ENCODE peak calls at places on chromosomes 5 and 9, in six cellular contexts. D, J, N, Y, O and U are unnamed samples.

GRCh38 chr9:136403915-136404800 is 4.2 kb upstream of the SNAPC4 start:
- DNase-seq in D (no peak), J (no peak), N (no peak), Y (no peak), O (no peak), U (no peak)

GRCh38 chr5:179828756-179829421 is 8.2 kb downstream of the SQSTM1 start:
- DNase-seq in D (no peak), J (no peak), N (no peak), Y (no peak), O (no peak), U (no peak)

GRCh38 chr5:45113726-45114125 is 305.0 kb downstream of the MRPS30 start:
- DNase-seq in D (no peak), J (no peak), N (no peak), Y (peak; percentile 31), O (no peak), U (no peak)

GRCh38 chr5:134458234-134458633 is 46.6 kb upstream of the CDKN2AIPNL start:
- DNase-seq in D (no peak), J (peak; percentile 83), N (peak; percentile 86), Y (peak; percentile 57), O (no peak), U (peak; percentile 75)

GRCh38 chr5:60843693-60844428 is at the start of gene ELOVL7:
- DNase-seq in D (peak; percentile 97), J (no peak), N (peak; percentile 35), Y (peak; percentile 61), O (peak; percentile 89), U (no peak)

GRCh38 chr9:19181556-19181955 is 48.9 kb upstream of the DENND4C start:
- DNase-seq in D (no peak), J (no peak), N (no peak), Y (no peak), O (no peak), U (no peak)

GRCh38 chr9:96135904-96136303 is 166.1 kb downstream of the HSD17B3 start:
- DNase-seq in D (no peak), J (no peak), N (no peak), Y (no peak), O (no peak), U (no peak)

GRCh38 chr9:33447404-33448158 is at the start of gene AQP3:
- DNase-seq in D (peak; percentile 70), J (peak; percentile 67), N (peak; percentile 45), Y (no peak), O (peak; percentile 36), U (peak; percentile 71)

GRCh38 chr9:127534250-127534649 is 77.8 kb upstream of the STXBP1 start:
- DNase-seq in D (no peak), J (no peak), N (no peak), Y (no peak), O (no peak), U (no peak)

GRCh38 chr9:131270171-131271015 is 5.9 kb downstream of the FAM78A start:
- DNase-seq in D (no peak), J (peak; percentile 91), N (peak; percentile 30), Y (no peak), O (no peak), U (peak; percentile 88)

GRCh38 chr5:59712836-59713487 is 180.6 kb downstream of the PDE4D start:
- DNase-seq in D (no peak), J (no peak), N (no peak), Y (no peak), O (no peak), U (no peak)

GRCh38 chr5:126139773-126140172 is 283.4 kb upstream of the GRAMD2B start:
- DNase-seq in D (no peak), J (no peak), N (no peak), Y (peak; percentile 27), O (no peak), U (no peak)

GRCh38 chr5:74173260-74173659 is 467.3 kb downstream of the ENC1 start:
- DNase-seq in D (no peak), J (no peak), N (no peak), Y (no peak), O (no peak), U (no peak)
- TF ChIP-seq CTCF in D (no peak), J (no peak), N (no peak), Y (no peak), O (no peak), U (no peak)

GRCh38 chr5:35939639-35940038 is 1.2 kb upstream of the CAPSL start:
- DNase-seq in D (no peak), J (no peak), N (no peak), Y (no peak), O (no peak), U (no peak)
- TF ChIP-seq CTCF in D (no peak), J (no peak), N (peak; percentile 15), Y (no peak), O (peak; percentile 27), U (no peak)

DNA sequence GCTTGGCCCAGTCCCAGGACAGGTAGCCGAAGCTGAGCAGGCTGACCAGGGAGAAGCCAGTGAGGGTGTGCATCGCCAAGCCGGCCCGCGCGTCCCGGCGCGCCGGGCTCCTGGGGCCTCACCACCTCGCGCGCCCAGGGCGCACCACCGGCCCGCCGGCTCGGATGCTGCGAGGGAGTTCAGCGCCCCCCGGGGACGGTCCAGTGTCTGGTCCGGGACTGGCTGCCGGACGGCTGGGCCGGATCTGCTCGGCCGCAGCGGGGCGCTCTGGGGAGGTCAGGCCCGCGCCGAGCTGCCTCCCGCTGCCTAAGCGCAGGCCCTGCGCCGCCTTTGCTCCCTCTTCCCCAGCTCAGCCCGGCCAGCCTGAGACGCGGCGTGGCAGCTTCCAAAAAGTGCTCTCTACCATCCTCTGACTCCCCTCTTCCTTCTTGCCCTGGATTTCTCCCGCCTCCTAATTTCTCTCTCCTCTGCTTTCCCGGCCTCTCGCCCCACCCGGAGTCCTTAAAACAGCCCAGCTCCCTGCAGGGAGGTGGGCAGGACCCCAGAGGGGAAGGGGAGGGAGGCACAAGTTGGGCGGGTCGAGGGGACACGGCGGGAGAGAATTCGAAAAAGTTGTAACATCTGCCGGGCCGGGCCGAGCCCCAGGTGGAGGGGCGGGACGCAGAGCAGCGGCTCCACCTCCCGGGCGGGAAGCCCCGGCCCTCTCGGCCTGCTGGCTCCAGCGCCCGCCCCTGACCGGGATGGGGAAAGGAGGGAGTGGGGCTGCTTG is at the start of gene ARSI:
- DNase-seq in D (peak; percentile 52), J (peak; percentile 55), N (peak; percentile 34), Y (no peak), O (no peak), U (no peak)
- TF ChIP-seq CTCF in D (peak; percentile 15), J (no peak), N (no peak), Y (peak; percentile 37), O (peak; percentile 36), U (no peak)

GRCh38 chr9:4700093-4700492 is 20.7 kb downstream of the CDC37L1 start:
- DNase-seq in D (no peak), J (no peak), N (no peak), Y (no peak), O (no peak), U (no peak)
- TF ChIP-seq CTCF in D (no peak), J (no peak), N (no peak), Y (no peak), O (no peak), U (no peak)

GRCh38 chr5:120512757-120513650 is 48.9 kb downstream of the PRR16 start:
- DNase-seq in D (no peak), J (no peak), N (no peak), Y (no peak), O (no peak), U (no peak)
- TF ChIP-seq CTCF in D (no peak), J (no peak), N (no peak), Y (no peak), O (no peak), U (no peak)

GRCh38 chr9:38092200-38092524 is 23.1 kb upstream of the SHB start:
- DNase-seq in D (no peak), J (no peak), N (no peak), Y (no peak), O (no peak), U (no peak)
- TF ChIP-seq CTCF in D (no peak), J (no peak), N (no peak), Y (no peak), O (no peak), U (no peak)

GRCh38 chr5:77828445-77828844 is 52.3 kb upstream of the TBCA start:
- DNase-seq in D (no peak), J (no peak), N (no peak), Y (peak; percentile 10), O (no peak), U (no peak)
- TF ChIP-seq CTCF in D (peak; percentile 36), J (peak; percentile 15), N (peak; percentile 10), Y (no peak), O (peak; percentile 41), U (no peak)

GRCh38 chr5:81205058-81205457 is 28.1 kb upstream of the CKMT2 start:
- DNase-seq in D (no peak), J (no peak), N (no peak), Y (no peak), O (no peak), U (no peak)

GRCh38 chr5:81208904-81209303 is 24.2 kb upstream of the CKMT2 start:
- DNase-seq in D (no peak), J (no peak), N (no peak), Y (peak; percentile 84), O (no peak), U (no peak)

GRCh38 chr5:81204205-81204604 is 28.9 kb upstream of the CKMT2 start:
- DNase-seq in D (no peak), J (no peak), N (no peak), Y (no peak), O (no peak), U (no peak)

GRCh38 chr5:81209386-81209785 is 23.7 kb upstream of the CKMT2 start:
- DNase-seq in D (no peak), J (no peak), N (no peak), Y (no peak), O (no peak), U (no peak)

DNA sequence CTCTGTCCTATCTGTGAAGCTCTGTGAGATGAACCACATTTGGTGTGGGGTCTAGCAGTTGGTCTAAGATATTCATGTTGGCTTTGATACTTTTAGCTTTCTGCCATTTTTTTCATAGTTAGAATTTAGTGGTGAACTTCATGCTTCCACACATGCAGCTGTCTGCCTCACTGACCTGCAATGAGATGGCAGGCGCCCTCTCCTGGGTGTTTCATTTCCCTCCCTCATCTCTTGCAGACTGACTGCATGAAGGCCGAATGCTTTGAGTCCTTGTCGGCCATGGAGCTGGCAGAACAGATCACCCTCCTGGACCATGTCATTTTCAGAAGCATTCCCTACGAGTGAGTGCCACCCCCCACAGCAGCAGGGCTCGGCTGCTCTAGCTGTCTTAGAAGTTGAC is 26.1 kb upstream of the CKMT2 start:
- DNase-seq in D (peak; percentile 25), J (no peak), N (peak; percentile 17), Y (peak; percentile 20), O (no peak), U (no peak)
- TF ChIP-seq CTCF in D (no peak), J (no peak), N (peak; percentile 10), Y (peak; percentile 42), O (no peak), U (no peak)